ENCODE peak calls at places on chromosomes 6 and 20, in ten cellular contexts. U is H9, K is body of pancreas, B is ELF-1, C is M059J, G is EL, Y is WTC11, D is endothelial cell, I is left ventricle myocardium inferior, F is IMR-90. N is an unnamed sample.

GRCh38 chr6:12479885-12480284 is 189.7 kb downstream of the EDN1 start:
- DNase-seq in C (peak; percentile 73), K (no peak), B (no peak), U (no peak), Y (no peak), G (peak; percentile 59), I (no peak), D (no peak), F (peak; percentile 61), N (no peak)

GRCh38 chr20:38127011-38127621 is 38.0 kb downstream of the TGM2 start:
- DNase-seq in K (peak; percentile 48), G (peak; percentile 88), U (no peak), I (no peak), D (no peak), C (peak; percentile 96), B (no peak), F (peak; percentile 83), Y (no peak), N (no peak)

GRCh38 chr20:19249515-19249914 is 37.1 kb downstream of the SLC24A3 start:
- DNase-seq in K (peak; percentile 26), B (no peak), C (peak; percentile 63), G (no peak), U (no peak), I (no peak), F (peak; percentile 2), Y (no peak), D (no peak), N (no peak)

GRCh38 chr6:2909718-2910117 is 6.6 kb upstream of the SERPINB9 start:
- DNase-seq in G (peak; percentile 39), K (no peak), C (no peak), Y (no peak), I (no peak), F (peak; percentile 40), B (no peak), U (peak; percentile 24), D (no peak), N (no peak)

GRCh38 chr20:32067234-32067821 is 15.3 kb downstream of the HCK start:
- DNase-seq in U (no peak), K (no peak), Y (no peak), F (peak; percentile 89), G (peak; percentile 95), I (no peak), D (no peak), B (no peak), C (peak; percentile 89), N (no peak)

GRCh38 chr20:4720977-4721349 is 746 bp upstream of the PRND start:
- DNase-seq in F (no peak), C (no peak), G (no peak), D (no peak), I (no peak), K (no peak), Y (peak; percentile 23), U (peak; percentile 46), B (no peak), N (no peak)

GRCh38 chr6:36961441-36962430 is 7.2 kb downstream of the PI16 start:
- DNase-seq in C (no peak), D (no peak), G (no peak), I (no peak), Y (no peak), F (no peak), B (no peak), U (no peak), K (no peak), N (no peak)

GRCh38 chr20:19867940-19868371 is 109.9 kb downstream of the RIN2 start:
- DNase-seq in D (no peak), B (no peak), Y (no peak), F (no peak), K (peak; percentile 58), I (peak; percentile 23), U (no peak), G (no peak), C (peak; percentile 17), N (no peak)

GRCh38 chr6:44966449-44967091 is 361.6 kb upstream of the RUNX2 start:
- DNase-seq in C (peak; percentile 88), Y (no peak), I (no peak), G (peak; percentile 80), B (no peak), U (no peak), D (no peak), F (peak; percentile 81), K (no peak), N (no peak)

N was measured in neural crest cell.